ENCODE peak calls at places on chromosomes 13 and 19, in six cellular contexts. One of them, this sample, is unnamed.
A peak's percentile ranks its signal among the peaks of the same experiment; 100 is the strongest.

GRCh38 chr13:48542581-48543341 is 9.9 kb upstream of the RCBTB2 start:
- DNase-seq in SHP77: peak; percentile 28
- DNase-seq in astrocyte of the spinal cord: no peak
- DNase-seq in AG04450: no peak
- DNase-seq in left colon: peak; percentile 51
- DNase-seq in cardiac muscle cell: peak; percentile 56
- DNase-seq in this sample: peak; percentile 72

GRCh38 chr19:35493971-35494370 is 3.7 kb upstream of the KRTDAP start:
- DNase-seq in SHP77: no peak
- DNase-seq in astrocyte of the spinal cord: no peak
- DNase-seq in AG04450: no peak
- DNase-seq in left colon: no peak
- DNase-seq in cardiac muscle cell: no peak
- DNase-seq in this sample: no peak

GRCh38 chr13:73922728-73923393 is 211.3 kb downstream of the KLF12 start:
- DNase-seq in SHP77: no peak
- DNase-seq in astrocyte of the spinal cord: peak; percentile 39
- DNase-seq in AG04450: no peak
- DNase-seq in left colon: no peak
- DNase-seq in cardiac muscle cell: peak; percentile 8
- DNase-seq in this sample: no peak

GRCh38 chr19:2634960-2635359 is 67.5 kb downstream of the GNG7 start:
- DNase-seq in SHP77: no peak
- DNase-seq in astrocyte of the spinal cord: no peak
- DNase-seq in AG04450: no peak
- DNase-seq in left colon: no peak
- DNase-seq in cardiac muscle cell: no peak
- DNase-seq in this sample: no peak

GRCh38 chr19:3189702-3190469 is 4.2 kb downstream of the NCLN start:
- DNase-seq in SHP77: no peak
- DNase-seq in astrocyte of the spinal cord: no peak
- DNase-seq in AG04450: no peak
- DNase-seq in left colon: peak; percentile 67
- DNase-seq in cardiac muscle cell: no peak
- DNase-seq in this sample: no peak

GRCh38 chr13:114067381-114067885 is 65.0 kb downstream of the RASA3 start:
- DNase-seq in SHP77: no peak
- DNase-seq in astrocyte of the spinal cord: peak; percentile 60
- DNase-seq in AG04450: no peak
- DNase-seq in left colon: no peak
- DNase-seq in cardiac muscle cell: peak; percentile 45
- DNase-seq in this sample: no peak

GRCh38 chr19:47813304-47813994 is 8.3 kb upstream of the CRX start:
- DNase-seq in SHP77: peak; percentile 47
- DNase-seq in astrocyte of the spinal cord: peak; percentile 23
- DNase-seq in AG04450: no peak
- DNase-seq in left colon: peak; percentile 88
- DNase-seq in cardiac muscle cell: peak; percentile 70
- DNase-seq in this sample: peak; percentile 94

GRCh38 chr13:27374650-27375049 is 49.8 kb upstream of the GTF3A start:
- DNase-seq in SHP77: peak; percentile 90
- DNase-seq in astrocyte of the spinal cord: peak; percentile 81
- DNase-seq in AG04450: peak; percentile 59
- DNase-seq in left colon: peak; percentile 75
- DNase-seq in cardiac muscle cell: peak; percentile 86
- DNase-seq in this sample: peak; percentile 63